ENCODE peak calls at places on chromosomes 11 and 22, in six cellular contexts. L is RWPE1, D is tibial nerve, E is osteoblast, A is SK-N-SH, R is AG04450. Z is an unnamed sample.

GRCh38 chr11:131591051-131591461 is 220.6 kb downstream of the NTM start:
- DNase-seq in L (no peak), D (no peak), E (no peak), A (no peak), R (no peak), Z (no peak)

GRCh38 chr11:132307309-132308020 is 937.0 kb downstream of the NTM start:
- DNase-seq in L (no peak), D (no peak), E (no peak), A (no peak), R (no peak), Z (no peak)

GRCh38 chr11:61713464-61713863 is 33.3 kb downstream of the DAGLA start:
- DNase-seq in L (no peak), D (no peak), E (no peak), A (no peak), R (no peak), Z (no peak)

GRCh38 chr11:66727282-66727882 is 1.6 kb downstream of the SPTBN2 start:
- DNase-seq in L (peak; percentile 31), D (no peak), E (peak; percentile 90), A (peak; percentile 84), R (no peak), Z (no peak)

GRCh38 chr11:11978792-11979486 is 29.5 kb downstream of the DKK3 start:
- DNase-seq in L (no peak), D (no peak), E (no peak), A (peak; percentile 73), R (no peak), Z (no peak)

GRCh38 chr22:43446037-43446803 is 34.4 kb downstream of the MPPED1 start:
- DNase-seq in L (no peak), D (no peak), E (peak; percentile 50), A (no peak), R (no peak), Z (no peak)

GRCh38 chr22:43643362-43643761 is 168.7 kb downstream of the EFCAB6 start:
- DNase-seq in L (no peak), D (no peak), E (no peak), A (no peak), R (no peak), Z (no peak)

GRCh38 chr22:46296257-46297150 is at the start of gene GTSE1:
- DNase-seq in L (peak; percentile 97), D (peak; percentile 92), E (peak; percentile 100), A (peak; percentile 99), R (peak; percentile 92), Z (peak; percentile 86)

GRCh38 chr22:43470218-43470617 is 58.4 kb downstream of the MPPED1 start:
- DNase-seq in L (no peak), D (no peak), E (no peak), A (no peak), R (no peak), Z (no peak)

GRCh38 chr11:73259406-73260126 is 12.6 kb upstream of the P2RY6 start:
- DNase-seq in L (no peak), D (no peak), E (no peak), A (no peak), R (no peak), Z (no peak)

GRCh38 chr22:37681001-37681424 is 5.1 kb upstream of the NOL12 start:
- DNase-seq in L (no peak), D (no peak), E (peak; percentile 85), A (no peak), R (no peak), Z (no peak)

GRCh38 chr11:76602431-76602861 is 68.1 kb downstream of the LRRC32 start:
- DNase-seq in L (no peak), D (no peak), E (peak; percentile 85), A (peak; percentile 86), R (no peak), Z (no peak)

GRCh38 chr11:76604652-76605241 is 65.8 kb downstream of the LRRC32 start:
- DNase-seq in L (no peak), D (no peak), E (peak; percentile 84), A (peak; percentile 55), R (no peak), Z (no peak)

GRCh38 chr11:76604081-76604601 is 66.4 kb downstream of the LRRC32 start:
- DNase-seq in L (no peak), D (no peak), E (peak; percentile 45), A (peak; percentile 30), R (no peak), Z (no peak)

GRCh38 chr11:76601712-76602111 is 68.8 kb downstream of the LRRC32 start:
- DNase-seq in L (no peak), D (no peak), E (no peak), A (no peak), R (no peak), Z (no peak)

GRCh38 chr11:76603202-76603601 is 67.3 kb downstream of the LRRC32 start:
- DNase-seq in L (no peak), D (no peak), E (no peak), A (peak; percentile 14), R (no peak), Z (no peak)
- TF ChIP-seq CTCF in L (no peak), D (no peak), E (no peak), A (no peak), R (no peak), Z (no peak)

GRCh38 chr22:19201130-19201857 is 22.8 kb upstream of the SLC25A1 start:
- DNase-seq in L (no peak), D (no peak), E (peak; percentile 51), A (no peak), R (no peak), Z (no peak)
- H3K27ac ChIP-seq in L (peak overlapping the region; percentile 14), D (no peak overlapping the region), E (no peak overlapping the region), A (no peak overlapping the region), R (no peak overlapping the region), Z (no peak overlapping the region)

GRCh38 chr11:111514216-111515031 is at the start of gene HOATZ:
- DNase-seq in L (no peak), D (no peak), E (peak; percentile 91), A (peak; percentile 63), R (no peak), Z (no peak)
- TF ChIP-seq CTCF in L (no peak), D (no peak), E (peak; percentile 7), A (peak; percentile 13), R (peak; percentile 38), Z (no peak)

DNA sequence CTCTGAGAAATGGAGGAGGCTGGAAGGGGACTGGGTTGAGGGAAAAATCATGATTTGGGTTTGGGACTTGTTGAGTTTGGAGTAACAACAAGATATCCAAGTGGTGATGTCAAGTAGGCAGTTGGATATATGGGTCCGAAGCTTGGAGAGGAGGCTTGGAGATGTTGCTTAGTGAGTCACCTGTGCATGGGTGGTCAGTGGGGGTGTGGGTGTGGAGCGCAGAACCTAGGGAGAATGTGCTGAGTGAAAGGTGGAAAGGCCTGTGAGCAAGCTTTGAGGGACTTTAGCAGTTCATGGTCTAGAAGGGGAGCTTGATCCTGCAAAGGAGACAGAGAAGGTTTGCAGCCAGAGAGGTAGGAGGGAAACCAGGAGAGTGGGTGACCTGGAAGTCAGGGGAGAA is 38.2 kb downstream of the PRDM11 start:
- DNase-seq in L (no peak), D (no peak), E (peak; percentile 37), A (no peak), R (no peak), Z (no peak)
- H3K27ac ChIP-seq in L (no peak overlapping the region), D (no peak overlapping the region), E (no peak overlapping the region), A (no peak overlapping the region), R (no peak overlapping the region), Z (no peak overlapping the region)

DNA sequence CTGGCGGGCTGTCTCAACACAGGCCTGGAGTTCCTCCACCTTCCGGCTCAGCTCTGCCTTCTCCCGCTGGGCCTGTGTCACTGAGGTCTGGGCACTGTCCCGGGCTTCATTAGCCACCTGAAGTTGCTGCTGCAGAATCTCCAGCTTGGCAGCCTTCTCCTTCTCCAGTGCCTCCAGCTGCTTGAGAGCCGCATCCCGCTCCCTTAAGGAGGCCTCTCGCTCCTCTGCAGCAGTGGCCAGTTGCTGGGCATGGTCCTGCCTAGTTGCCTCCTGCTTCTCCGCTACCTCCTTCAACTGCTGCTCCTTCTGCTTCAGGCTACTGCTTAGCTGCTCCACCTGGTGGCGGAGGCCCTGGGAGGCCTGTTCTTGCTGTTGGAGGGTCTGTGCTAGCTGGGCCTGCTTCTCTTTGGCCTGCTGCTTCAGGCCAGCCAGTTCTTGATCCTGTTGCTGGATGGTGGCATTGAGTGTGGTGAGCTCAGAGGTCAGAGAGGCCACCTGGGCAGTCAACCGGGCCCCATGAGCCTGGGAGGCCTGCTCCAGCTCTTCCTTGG is 16.9 kb downstream of the IL18BP start:
- DNase-seq in L (no peak), D (no peak), E (peak; percentile 38), A (no peak), R (no peak), Z (no peak)
- TF ChIP-seq CTCF in L (no peak), D (no peak), E (peak; percentile 47), A (peak; percentile 39), R (peak; percentile 48), Z (no peak)